ENCODE peak calls at places on chromosome 21, in nine cellular contexts. One of them, this sample, is unnamed.

GRCh38 chr21:42202321-42202720 is 16.6 kb upstream of the ABCG1 start:
- DNase-seq in naive thymus-derived CD4-positive, alpha-beta T cell: no peak
- DNase-seq in cardiac fibroblast: no peak
- DNase-seq in PC-9: no peak
- DNase-seq in HFF-Myc: no peak
- DNase-seq in CD8-positive, alpha-beta T cell: no peak
- DNase-seq in AG04450: no peak
- DNase-seq in ovary: no peak
- DNase-seq in mucosa of descending colon: no peak
- DNase-seq in this sample: no peak

GRCh38 chr21:41605178-41605933 is 97.4 kb upstream of the TMPRSS2 start:
- DNase-seq in naive thymus-derived CD4-positive, alpha-beta T cell: no peak
- DNase-seq in cardiac fibroblast: no peak
- DNase-seq in PC-9: no peak
- DNase-seq in HFF-Myc: no peak
- DNase-seq in CD8-positive, alpha-beta T cell: no peak
- DNase-seq in AG04450: no peak
- DNase-seq in ovary: no peak
- DNase-seq in mucosa of descending colon: no peak
- DNase-seq in this sample: no peak

GRCh38 chr21:15062566-15062965 is 2.2 kb downstream of the NRIP1 start:
- DNase-seq in naive thymus-derived CD4-positive, alpha-beta T cell: peak
- DNase-seq in cardiac fibroblast: peak
- DNase-seq in PC-9: no peak
- DNase-seq in HFF-Myc: no peak
- DNase-seq in CD8-positive, alpha-beta T cell: no peak
- DNase-seq in AG04450: no peak
- DNase-seq in ovary: no peak
- DNase-seq in mucosa of descending colon: no peak
- DNase-seq in this sample: no peak

GRCh38 chr21:42518216-42518615 is 4.6 kb downstream of the SLC37A1 start:
- DNase-seq in naive thymus-derived CD4-positive, alpha-beta T cell: no peak
- DNase-seq in cardiac fibroblast: peak
- DNase-seq in PC-9: peak
- DNase-seq in HFF-Myc: no peak
- DNase-seq in CD8-positive, alpha-beta T cell: no peak
- DNase-seq in AG04450: no peak
- DNase-seq in ovary: no peak
- DNase-seq in mucosa of descending colon: no peak
- DNase-seq in this sample: peak

GRCh38 chr21:41726970-41727783 is 39.7 kb downstream of the RIPK4 start:
- DNase-seq in naive thymus-derived CD4-positive, alpha-beta T cell: no peak
- DNase-seq in cardiac fibroblast: peak
- DNase-seq in PC-9: peak
- DNase-seq in HFF-Myc: peak
- DNase-seq in CD8-positive, alpha-beta T cell: no peak
- DNase-seq in AG04450: no peak
- DNase-seq in ovary: no peak
- DNase-seq in mucosa of descending colon: no peak
- DNase-seq in this sample: no peak

GRCh38 chr21:25412090-25412489 is 195.2 kb downstream of the MRPL39 start:
- DNase-seq in naive thymus-derived CD4-positive, alpha-beta T cell: no peak
- DNase-seq in cardiac fibroblast: no peak
- DNase-seq in PC-9: no peak
- DNase-seq in HFF-Myc: no peak
- DNase-seq in CD8-positive, alpha-beta T cell: no peak
- DNase-seq in AG04450: no peak
- DNase-seq in ovary: no peak
- DNase-seq in mucosa of descending colon: no peak
- DNase-seq in this sample: no peak

GRCh38 chr21:41478319-41479177 is 29.4 kb downstream of the TMPRSS2 start:
- DNase-seq in naive thymus-derived CD4-positive, alpha-beta T cell: no peak
- DNase-seq in cardiac fibroblast: no peak
- DNase-seq in PC-9: peak
- DNase-seq in HFF-Myc: no peak
- DNase-seq in CD8-positive, alpha-beta T cell: no peak
- DNase-seq in AG04450: no peak
- DNase-seq in ovary: no peak
- DNase-seq in mucosa of descending colon: no peak
- DNase-seq in this sample: no peak

GRCh38 chr21:42654179-42654912 is 925 bp downstream of the PDE9A start:
- DNase-seq in naive thymus-derived CD4-positive, alpha-beta T cell: peak
- DNase-seq in cardiac fibroblast: peak
- DNase-seq in PC-9: peak
- DNase-seq in HFF-Myc: no peak
- DNase-seq in CD8-positive, alpha-beta T cell: peak
- DNase-seq in AG04450: no peak
- DNase-seq in ovary: no peak
- DNase-seq in mucosa of descending colon: peak
- DNase-seq in this sample: no peak

GRCh38 chr21:41684381-41685245 is 82.2 kb downstream of the RIPK4 start:
- DNase-seq in naive thymus-derived CD4-positive, alpha-beta T cell: no peak
- DNase-seq in cardiac fibroblast: peak
- DNase-seq in PC-9: peak
- DNase-seq in HFF-Myc: no peak
- DNase-seq in CD8-positive, alpha-beta T cell: no peak
- DNase-seq in AG04450: peak
- DNase-seq in ovary: peak
- DNase-seq in mucosa of descending colon: no peak
- DNase-seq in this sample: no peak

GRCh38 chr21:38140192-38140905 is 116.4 kb upstream of the KCNJ15 start:
- DNase-seq in naive thymus-derived CD4-positive, alpha-beta T cell: no peak
- DNase-seq in cardiac fibroblast: peak
- DNase-seq in PC-9: no peak
- DNase-seq in HFF-Myc: no peak
- DNase-seq in CD8-positive, alpha-beta T cell: no peak
- DNase-seq in AG04450: no peak
- DNase-seq in ovary: no peak
- DNase-seq in mucosa of descending colon: peak
- DNase-seq in this sample: peak

GRCh38 chr21:39519835-39520234 is 68.1 kb downstream of the SH3BGR start:
- DNase-seq in naive thymus-derived CD4-positive, alpha-beta T cell: no peak
- DNase-seq in cardiac fibroblast: no peak
- DNase-seq in PC-9: no peak
- DNase-seq in HFF-Myc: no peak
- DNase-seq in CD8-positive, alpha-beta T cell: no peak
- DNase-seq in AG04450: no peak
- DNase-seq in ovary: no peak
- DNase-seq in mucosa of descending colon: no peak
- DNase-seq in this sample: no peak

GRCh38 chr21:14454642-14455009 is 71.7 kb upstream of the HSPA13 start:
- DNase-seq in naive thymus-derived CD4-positive, alpha-beta T cell: no peak
- DNase-seq in cardiac fibroblast: no peak
- DNase-seq in PC-9: no peak
- DNase-seq in HFF-Myc: no peak
- DNase-seq in CD8-positive, alpha-beta T cell: no peak
- DNase-seq in AG04450: no peak
- DNase-seq in ovary: no peak
- DNase-seq in mucosa of descending colon: peak
- DNase-seq in this sample: no peak

GRCh38 chr21:26529556-26529955 is 43.5 kb downstream of the CYYR1 start:
- DNase-seq in naive thymus-derived CD4-positive, alpha-beta T cell: no peak
- DNase-seq in cardiac fibroblast: no peak
- DNase-seq in PC-9: no peak
- DNase-seq in HFF-Myc: no peak
- DNase-seq in CD8-positive, alpha-beta T cell: no peak
- DNase-seq in AG04450: no peak
- DNase-seq in ovary: no peak
- DNase-seq in mucosa of descending colon: no peak
- DNase-seq in this sample: no peak

GRCh38 chr21:42406846-42407245 is 3.1 kb downstream of the UBASH3A start:
- DNase-seq in naive thymus-derived CD4-positive, alpha-beta T cell: no peak
- DNase-seq in cardiac fibroblast: no peak
- DNase-seq in PC-9: no peak
- DNase-seq in HFF-Myc: no peak
- DNase-seq in CD8-positive, alpha-beta T cell: no peak
- DNase-seq in AG04450: no peak
- DNase-seq in ovary: no peak
- DNase-seq in mucosa of descending colon: no peak
- DNase-seq in this sample: no peak

GRCh38 chr21:36693144-36694040 is 5.5 kb upstream of the SIM2 start:
- DNase-seq in naive thymus-derived CD4-positive, alpha-beta T cell: no peak
- DNase-seq in cardiac fibroblast: no peak
- DNase-seq in PC-9: no peak
- DNase-seq in HFF-Myc: no peak
- DNase-seq in CD8-positive, alpha-beta T cell: no peak
- DNase-seq in AG04450: no peak
- DNase-seq in ovary: no peak
- DNase-seq in mucosa of descending colon: no peak
- DNase-seq in this sample: no peak

GRCh38 chr21:36692844-36693143 is 6.1 kb upstream of the SIM2 start:
- DNase-seq in naive thymus-derived CD4-positive, alpha-beta T cell: no peak
- DNase-seq in cardiac fibroblast: no peak
- DNase-seq in PC-9: no peak
- DNase-seq in HFF-Myc: no peak
- DNase-seq in CD8-positive, alpha-beta T cell: no peak
- DNase-seq in AG04450: no peak
- DNase-seq in ovary: no peak
- DNase-seq in mucosa of descending colon: no peak
- DNase-seq in this sample: no peak

GRCh38 chr21:36690637-36691538 is 8.0 kb upstream of the SIM2 start:
- DNase-seq in naive thymus-derived CD4-positive, alpha-beta T cell: no peak
- DNase-seq in cardiac fibroblast: no peak
- DNase-seq in PC-9: no peak
- DNase-seq in HFF-Myc: no peak
- DNase-seq in CD8-positive, alpha-beta T cell: no peak
- DNase-seq in AG04450: no peak
- DNase-seq in ovary: no peak
- DNase-seq in mucosa of descending colon: no peak
- DNase-seq in this sample: no peak

GRCh38 chr21:36691539-36692124 is 7.3 kb upstream of the SIM2 start:
- DNase-seq in naive thymus-derived CD4-positive, alpha-beta T cell: no peak
- DNase-seq in cardiac fibroblast: no peak
- DNase-seq in PC-9: no peak
- DNase-seq in HFF-Myc: no peak
- DNase-seq in CD8-positive, alpha-beta T cell: no peak
- DNase-seq in AG04450: no peak
- DNase-seq in ovary: no peak
- DNase-seq in mucosa of descending colon: no peak
- DNase-seq in this sample: no peak

GRCh38 chr21:36692125-36692843 is 6.6 kb upstream of the SIM2 start:
- DNase-seq in naive thymus-derived CD4-positive, alpha-beta T cell: no peak
- DNase-seq in cardiac fibroblast: no peak
- DNase-seq in PC-9: no peak
- DNase-seq in HFF-Myc: no peak
- DNase-seq in CD8-positive, alpha-beta T cell: no peak
- DNase-seq in AG04450: no peak
- DNase-seq in ovary: no peak
- DNase-seq in mucosa of descending colon: no peak
- DNase-seq in this sample: no peak
- H3K4me3 ChIP-seq in naive thymus-derived CD4-positive, alpha-beta T cell: no peak
- H3K4me3 ChIP-seq in cardiac fibroblast: no peak
- H3K4me3 ChIP-seq in PC-9: no peak
- H3K4me3 ChIP-seq in HFF-Myc: no peak
- H3K4me3 ChIP-seq in CD8-positive, alpha-beta T cell: no peak
- H3K4me3 ChIP-seq in AG04450: no peak
- H3K4me3 ChIP-seq in ovary: no peak
- H3K4me3 ChIP-seq in mucosa of descending colon: no peak
- H3K4me3 ChIP-seq in this sample: no peak

DNA sequence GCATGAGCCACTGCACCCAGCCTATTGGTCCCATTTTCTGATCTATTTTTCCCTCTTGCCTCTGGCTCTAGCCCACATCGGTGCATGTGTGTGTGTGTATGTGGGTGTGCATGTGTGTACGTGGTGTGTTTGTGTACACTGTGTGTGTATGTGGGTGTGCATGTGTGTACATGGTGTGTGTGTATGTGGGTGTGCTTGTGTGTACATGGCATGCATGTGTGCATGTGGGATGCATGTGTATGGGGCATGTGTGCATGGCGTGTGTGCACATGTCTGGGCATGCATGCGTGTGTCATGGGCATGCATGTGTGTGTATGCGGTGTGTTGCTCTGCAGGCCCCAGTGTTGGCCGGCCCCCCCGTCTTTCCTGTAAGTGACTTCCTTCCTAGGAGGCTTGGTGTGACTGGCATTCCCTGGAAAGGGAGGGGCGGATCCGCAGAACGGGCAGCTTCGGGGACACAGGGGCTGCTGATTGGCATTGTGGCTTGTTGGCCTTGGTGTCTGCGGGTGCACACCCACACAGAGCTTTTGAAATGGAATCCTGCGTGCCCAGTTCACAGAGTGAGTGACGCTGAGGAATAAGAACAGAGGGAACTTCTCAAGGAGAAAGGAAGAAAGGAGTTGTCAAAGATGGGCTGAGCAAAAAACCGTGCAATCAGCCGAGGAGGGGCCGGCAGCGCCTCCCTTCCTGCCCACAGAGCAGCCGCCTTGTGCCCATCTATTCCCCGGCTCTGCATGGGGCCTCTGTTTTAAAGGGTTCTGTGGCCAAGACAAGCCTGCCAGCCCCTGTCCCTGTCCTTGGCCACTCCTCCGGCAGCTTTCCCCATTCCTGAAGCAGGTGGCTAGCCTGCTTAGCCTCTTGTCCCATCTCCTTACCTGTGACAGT is 8.0 kb downstream of the PDXK start:
- DNase-seq in naive thymus-derived CD4-positive, alpha-beta T cell: no peak
- DNase-seq in cardiac fibroblast: no peak
- DNase-seq in PC-9: peak
- DNase-seq in HFF-Myc: no peak
- DNase-seq in CD8-positive, alpha-beta T cell: no peak
- DNase-seq in AG04450: no peak
- DNase-seq in ovary: no peak
- DNase-seq in mucosa of descending colon: no peak
- DNase-seq in this sample: peak
- H3K4me3 ChIP-seq in naive thymus-derived CD4-positive, alpha-beta T cell: no peak
- H3K4me3 ChIP-seq in cardiac fibroblast: no peak
- H3K4me3 ChIP-seq in PC-9: no peak
- H3K4me3 ChIP-seq in HFF-Myc: no peak
- H3K4me3 ChIP-seq in CD8-positive, alpha-beta T cell: no peak
- H3K4me3 ChIP-seq in AG04450: no peak
- H3K4me3 ChIP-seq in ovary: no peak
- H3K4me3 ChIP-seq in mucosa of descending colon: no peak
- H3K4me3 ChIP-seq in this sample: no peak

DNA sequence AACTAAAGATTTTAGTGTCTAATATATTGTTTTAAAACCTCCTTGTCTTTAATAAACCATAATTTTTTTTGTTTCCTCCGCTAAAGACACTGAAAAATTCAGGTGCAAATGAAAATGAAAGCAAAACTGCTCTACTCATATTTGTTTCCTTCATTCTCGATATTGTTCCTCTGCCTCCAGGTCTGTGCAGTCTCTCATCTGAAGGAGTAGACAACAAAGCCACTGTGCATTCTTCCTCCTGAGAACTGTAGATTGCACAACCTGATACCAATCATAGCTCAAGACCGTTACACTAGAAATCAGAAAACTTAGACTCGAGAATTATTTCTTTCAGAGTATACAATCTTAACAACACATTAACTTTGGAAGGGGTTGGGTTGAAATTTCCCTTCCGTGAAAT is 373.1 kb upstream of the CXADR start:
- DNase-seq in naive thymus-derived CD4-positive, alpha-beta T cell: peak
- DNase-seq in cardiac fibroblast: no peak
- DNase-seq in PC-9: no peak
- DNase-seq in HFF-Myc: no peak
- DNase-seq in CD8-positive, alpha-beta T cell: no peak
- DNase-seq in AG04450: no peak
- DNase-seq in ovary: no peak
- DNase-seq in mucosa of descending colon: no peak
- DNase-seq in this sample: no peak
- H3K4me3 ChIP-seq in naive thymus-derived CD4-positive, alpha-beta T cell: peak
- H3K4me3 ChIP-seq in cardiac fibroblast: peak
- H3K4me3 ChIP-seq in PC-9: peak
- H3K4me3 ChIP-seq in HFF-Myc: no peak
- H3K4me3 ChIP-seq in CD8-positive, alpha-beta T cell: peak
- H3K4me3 ChIP-seq in AG04450: peak
- H3K4me3 ChIP-seq in ovary: peak
- H3K4me3 ChIP-seq in mucosa of descending colon: no peak
- H3K4me3 ChIP-seq in this sample: no peak

GRCh38 chr21:45405271-45405818 is 380 bp downstream of the COL18A1 start:
- DNase-seq in naive thymus-derived CD4-positive, alpha-beta T cell: no peak
- DNase-seq in cardiac fibroblast: peak
- DNase-seq in PC-9: peak
- DNase-seq in HFF-Myc: no peak
- DNase-seq in CD8-positive, alpha-beta T cell: no peak
- DNase-seq in AG04450: no peak
- DNase-seq in ovary: peak
- DNase-seq in mucosa of descending colon: no peak
- DNase-seq in this sample: no peak
- H3K4me3 ChIP-seq in naive thymus-derived CD4-positive, alpha-beta T cell: no peak
- H3K4me3 ChIP-seq in cardiac fibroblast: peak
- H3K4me3 ChIP-seq in PC-9: peak
- H3K4me3 ChIP-seq in HFF-Myc: peak
- H3K4me3 ChIP-seq in CD8-positive, alpha-beta T cell: no peak
- H3K4me3 ChIP-seq in AG04450: peak
- H3K4me3 ChIP-seq in ovary: peak
- H3K4me3 ChIP-seq in mucosa of descending colon: no peak
- H3K4me3 ChIP-seq in this sample: peak